ENCODE peak calls at places on chromosomes 3 and 15, in five cellular contexts. S, Q, U, N and F are unnamed samples. For H3K4me1 and H3K27me3, the result is how much of the 10 kb centered on the place peaks cover.

GRCh38 chr3:172449468-172450149 is 1.4 kb upstream of the GHSR start:
- DNase-seq in S (peak), N (no peak), Q (peak), U (peak), F (peak)

GRCh38 chr15:87144775-87145174 is 1065.1 kb downstream of the AGBL1 start:
- DNase-seq in N (no peak), U (no peak), Q (no peak), S (no peak), F (no peak)

GRCh38 chr15:78301326-78301725 is 1.9 kb upstream of the SKIC8 start:
- DNase-seq in U (no peak), Q (no peak), N (no peak), S (no peak), F (no peak)

GRCh38 chr3:15081960-15082664 is 16.8 kb downstream of the RBSN start:
- DNase-seq in N (no peak), S (no peak), Q (no peak), U (no peak), F (no peak)

GRCh38 chr3:14725564-14726420 is 50.9 kb downstream of the C3orf20 start:
- DNase-seq in Q (peak), U (no peak), N (peak), S (peak), F (no peak)

GRCh38 chr15:85756411-85757072 is 38.2 kb downstream of the KLHL25 start:
- DNase-seq in N (no peak), U (no peak), Q (no peak), S (no peak), F (no peak)

GRCh38 chr3:98325055-98325454 is 28.6 kb upstream of the OR5K4 start:
- DNase-seq in S (no peak), Q (peak), N (no peak), U (no peak), F (peak)

GRCh38 chr3:136995652-136996051 is 37.9 kb downstream of the IL20RB start:
- DNase-seq in Q (no peak), N (no peak), U (no peak), S (no peak), F (no peak)

GRCh38 chr3:175940881-175941280 is 1081.7 kb downstream of the NAALADL2 start:
- DNase-seq in U (no peak), S (no peak), N (no peak), Q (no peak), F (no peak)

GRCh38 chr3:123075359-123075758 is 8.5 kb downstream of the PDIA5 start:
- DNase-seq in U (no peak), S (no peak), N (no peak), Q (no peak), F (no peak)

GRCh38 chr3:9352917-9353823 is 9.7 kb upstream of the THUMPD3 start:
- DNase-seq in S (peak), U (peak), N (no peak), Q (peak), F (peak)

GRCh38 chr3:29914861-29915524 is 634.1 kb downstream of the RBMS3 start:
- DNase-seq in U (no peak), N (no peak), S (no peak), Q (no peak), F (no peak)

GRCh38 chr15:45635191-45635638 is 386 bp downstream of the SQOR start:
- DNase-seq in Q (peak), S (peak), N (peak), U (no peak), F (peak)
- TF ChIP-seq CTCF in Q (peak), S (peak), N (peak), U (peak), F (peak)

GRCh38 chr3:23810342-23811116 is 4.8 kb downstream of the UBE2E1 start:
- DNase-seq in N (peak), Q (peak), S (peak), U (peak), F (peak)
- H3K4me1 ChIP-seq in N (half or more), Q (half or more), S (half or more), U (under half), F (under half)

GRCh38 chr3:195756935-195757302 is 36.1 kb downstream of the MUC20 start:
- DNase-seq in S (no peak), N (no peak), U (no peak), Q (no peak), F (no peak)
- H3K27me3 ChIP-seq in S (under half), N (under half), U (under half), Q (under half), F (under half)

GRCh38 chr15:50218691-50219090 is 36.7 kb downstream of the SLC27A2 start:
- DNase-seq in S (no peak), N (no peak), Q (no peak), U (peak), F (no peak)
- TF ChIP-seq CTCF in S (no peak), N (no peak), Q (no peak), U (no peak), F (no peak)